ENCODE peak calls at places on chromosomes 13 and 19, in four cellular contexts. N is H1, E is HepG2, R is GM12878. V is an unnamed sample.

GRCh38 chr19:1245884-1246816 is 2.2 kb upstream of the MIDN start:
- DNase-seq in N (no peak), R (no peak), E (peak), V (no peak)

GRCh38 chr19:53007200-53008054 is 6.3 kb upstream of the ERVV-1 start:
- DNase-seq in E (no peak), N (no peak), R (no peak), V (peak)

GRCh38 chr13:42574435-42575311 is 721 bp downstream of the TNFSF11 start:
- DNase-seq in N (no peak), R (no peak), E (no peak), V (no peak)

GRCh38 chr13:50250403-50250802 is 235.2 kb downstream of the KCNRG start:
- DNase-seq in R (no peak), N (no peak), E (no peak), V (no peak)

GRCh38 chr19:55368701-55369563 is 1.3 kb downstream of the IL11 start:
- DNase-seq in N (no peak), R (no peak), E (no peak), V (peak)

GRCh38 chr13:111482126-111482525 is 161.7 kb downstream of the TEX29 start:
- DNase-seq in E (no peak), R (no peak), N (no peak), V (no peak)

GRCh38 chr13:37127706-37128241 is 22.3 kb upstream of the CSNK1A1L start:
- DNase-seq in N (no peak), E (no peak), R (no peak), V (no peak)

GRCh38 chr13:51420681-51421476 is 32.0 kb downstream of the INTS6 start:
- DNase-seq in R (no peak), N (no peak), E (no peak), V (no peak)

GRCh38 chr19:50794074-50794777 is 4.0 kb downstream of the ACP4 start:
- DNase-seq in R (no peak), N (peak), E (no peak), V (peak)

GRCh38 chr19:12676384-12676792 is 5.3 kb downstream of the DHPS start:
- DNase-seq in R (no peak), E (peak), N (peak), V (peak)

GRCh38 chr13:51618626-51619025 is 34.4 kb downstream of the WDFY2 start:
- DNase-seq in R (no peak), E (no peak), N (no peak), V (no peak)

GRCh38 chr13:106393776-106394175 is 141.7 kb downstream of the EFNB2 start:
- DNase-seq in N (no peak), R (no peak), E (no peak), V (no peak)

GRCh38 chr19:2532252-2533071 is 56.5 kb downstream of the GADD45B start:
- DNase-seq in N (no peak), R (no peak), E (no peak), V (no peak)

GRCh38 chr13:73715910-73716257 is 418.3 kb downstream of the KLF12 start:
- DNase-seq in E (no peak), N (no peak), R (no peak), V (no peak)

GRCh38 chr19:13953021-13953531 is 767 bp downstream of the DCAF15 start:
- DNase-seq in E (no peak), R (no peak), N (no peak), V (peak)

GRCh38 chr13:111476197-111476596 is 155.8 kb downstream of the TEX29 start:
- DNase-seq in R (no peak), N (peak), E (no peak), V (no peak)

GRCh38 chr13:114161644-114162532 is 17.2 kb upstream of the CFAP97D2 start:
- DNase-seq in N (no peak), E (peak), R (no peak), V (no peak)

GRCh38 chr19:14369399-14370168 is 11.7 kb upstream of the ADGRE5 start:
- DNase-seq in E (no peak), R (no peak), N (no peak), V (peak)

GRCh38 chr19:9917322-9917721 is 19.0 kb downstream of the OLFM2 start:
- DNase-seq in R (no peak), E (peak), N (no peak), V (peak)

GRCh38 chr13:27194895-27195764 is 23.5 kb upstream of the USP12 start:
- DNase-seq in E (no peak), R (no peak), N (no peak), V (peak)

GRCh38 chr19:31232871-31233270 is 116.4 kb downstream of the TSHZ3 start:
- DNase-seq in R (no peak), E (no peak), N (no peak), V (no peak)

GRCh38 chr13:99265823-99266426 is 7.7 kb upstream of the GPR18 start:
- DNase-seq in E (peak), N (no peak), R (no peak), V (peak)

GRCh38 chr19:53463263-53463662 is 4.3 kb upstream of the ZNF813 start:
- DNase-seq in N (peak), R (no peak), E (no peak), V (peak)

GRCh38 chr19:54674021-54674617 is 11.3 kb downstream of the LILRB4 start:
- DNase-seq in R (no peak), N (no peak), E (peak), V (peak)

GRCh38 chr19:53977991-53978731 is 13.3 kb upstream of the CACNG6 start:
- DNase-seq in R (no peak), E (no peak), N (peak), V (peak)

GRCh38 chr13:34943675-34944634 is 1.9 kb downstream of the NBEA start:
- DNase-seq in R (no peak), E (no peak), N (no peak), V (no peak)

GRCh38 chr13:37418490-37418889 is 180.1 kb downstream of the POSTN start:
- DNase-seq in E (no peak), R (no peak), N (no peak), V (no peak)

GRCh38 chr19:55460670-55461258 is 678 bp downstream of the ISOC2 start:
- DNase-seq in R (no peak), N (peak), E (peak), V (peak)

GRCh38 chr13:33016414-33017409 is at the start of gene KL:
- DNase-seq in N (peak), E (no peak), R (no peak), V (no peak)

GRCh38 chr19:14582894-14583340 is at the start of gene CLEC17A:
- DNase-seq in R (peak), E (no peak), N (no peak), V (no peak)

GRCh38 chr13:45582533-45583076 is 32.9 kb downstream of the ERICH6B start:
- DNase-seq in N (no peak), E (no peak), R (no peak), V (no peak)

GRCh38 chr13:45587897-45588296 is 27.6 kb downstream of the ERICH6B start:
- DNase-seq in N (no peak), R (no peak), E (no peak), V (no peak)

DNA sequence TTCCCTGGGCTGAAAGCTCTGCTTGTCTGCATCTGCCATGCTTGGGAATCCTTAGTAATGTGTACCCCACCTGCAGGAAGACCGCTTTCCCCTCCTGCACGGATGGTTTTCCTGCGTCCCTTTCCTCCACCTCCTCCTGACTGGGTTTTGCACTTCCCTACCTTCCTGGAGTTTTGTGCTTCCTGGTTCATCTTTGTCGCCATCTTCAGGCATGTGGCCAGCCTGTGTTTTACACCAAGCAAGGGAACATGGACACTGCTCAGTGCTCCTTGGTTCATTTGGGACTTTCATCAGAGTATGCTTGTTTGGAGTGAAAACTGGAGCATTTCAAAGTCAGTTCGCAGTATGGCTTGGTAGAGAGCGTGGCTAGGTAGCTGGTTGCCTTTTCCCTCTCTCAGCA is 30.7 kb downstream of the ERICH6B start:
- DNase-seq in N (no peak), E (peak), R (no peak), V (peak)
- TF ChIP-seq BRCA1 in N (no peak), E (no peak), R (no peak), V (no peak)

GRCh38 chr13:71867101-71867814 is at the start of gene DACH1:
- DNase-seq in N (peak), E (peak), R (no peak), V (peak)

GRCh38 chr13:71864981-71865857 is 1.8 kb downstream of the DACH1 start:
- DNase-seq in R (no peak), N (peak), E (no peak), V (no peak)

GRCh38 chr13:71865858-71866172 is 1.2 kb downstream of the DACH1 start:
- DNase-seq in R (no peak), N (no peak), E (no peak), V (no peak)

GRCh38 chr13:71864094-71864980 is 2.7 kb downstream of the DACH1 start:
- DNase-seq in N (peak), E (no peak), R (no peak), V (peak)

DNA sequence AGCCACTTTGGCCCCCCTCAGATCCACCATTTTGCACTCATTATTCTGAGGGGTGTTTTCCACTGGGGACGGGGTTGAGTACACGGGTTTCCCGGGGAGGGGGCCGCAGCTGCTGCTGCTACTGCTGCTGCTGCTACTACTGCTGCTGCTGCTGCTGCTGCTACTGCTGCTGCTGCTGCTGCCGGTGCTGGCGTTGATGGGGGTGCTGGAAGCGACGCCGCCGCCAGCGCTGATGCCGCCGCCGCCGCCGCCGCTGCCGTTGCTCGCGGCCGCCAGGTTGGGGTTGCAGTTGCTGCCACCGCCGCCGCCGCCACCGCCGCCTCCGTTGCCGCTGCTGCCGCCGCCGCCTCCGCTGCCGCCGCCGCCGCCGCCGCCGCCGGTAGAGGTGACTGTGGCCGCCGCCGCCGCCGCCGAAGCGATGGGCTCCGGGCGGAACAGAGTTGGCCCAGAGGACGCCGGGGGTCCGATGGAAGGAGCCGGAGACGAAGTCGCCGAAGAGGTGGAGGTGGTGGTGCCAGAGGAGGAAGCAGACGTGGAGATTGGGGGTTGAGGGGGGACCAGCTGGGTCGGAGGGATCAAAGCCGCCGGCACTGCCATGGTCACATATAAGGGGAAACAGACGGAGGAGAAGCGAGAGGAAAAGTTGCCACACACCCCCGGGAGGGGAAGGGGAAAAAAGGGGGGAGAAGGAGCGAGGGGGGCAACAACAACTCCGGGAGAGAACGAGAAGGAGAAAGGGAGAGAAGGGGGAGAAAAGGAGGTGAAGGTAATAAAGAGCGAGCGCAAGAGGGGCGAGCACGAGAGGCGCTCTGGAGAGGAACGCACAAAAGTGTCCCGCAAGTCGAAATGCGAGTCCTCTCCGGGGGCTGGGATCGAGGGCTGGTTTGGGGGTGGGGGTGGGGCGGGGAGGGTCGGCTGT is 572 bp downstream of the DACH1 start:
- DNase-seq in R (no peak), N (peak), E (no peak), V (no peak)
- TF ChIP-seq EP300 in R (no peak), N (no peak), E (no peak), V (no peak)

GRCh38 chr19:5826531-5827341 is 12.8 kb downstream of the FUT6 start:
- DNase-seq in R (no peak), N (peak), E (peak), V (no peak)

GRCh38 chr19:5829567-5830315 is 9.8 kb downstream of the FUT6 start:
- DNase-seq in R (no peak), N (no peak), E (no peak), V (no peak)

GRCh38 chr19:5827342-5827890 is 12.1 kb downstream of the FUT6 start:
- DNase-seq in N (no peak), E (no peak), R (no peak), V (no peak)

GRCh38 chr19:5827891-5828660 is 11.4 kb downstream of the FUT6 start:
- DNase-seq in N (peak), R (peak), E (peak), V (peak)

GRCh38 chr19:5828661-5829566 is 10.6 kb downstream of the FUT6 start:
- DNase-seq in E (no peak), R (no peak), N (peak), V (no peak)
- TF ChIP-seq BRCA1 in E (no peak), R (no peak), N (no peak), V (no peak)

GRCh38 chr19:11598746-11599145 is 1.5 kb downstream of the ZNF627 start:
- DNase-seq in R (no peak), N (no peak), E (no peak), V (no peak)

GRCh38 chr19:11598103-11598483 is 810 bp downstream of the ZNF627 start:
- DNase-seq in N (no peak), R (no peak), E (no peak), V (no peak)

GRCh38 chr19:11594084-11594483 is 3.2 kb upstream of the ZNF627 start:
- DNase-seq in R (no peak), E (no peak), N (no peak), V (no peak)

GRCh38 chr19:11596156-11596555 is 1.1 kb upstream of the ZNF627 start:
- DNase-seq in N (no peak), R (no peak), E (no peak), V (no peak)

DNA sequence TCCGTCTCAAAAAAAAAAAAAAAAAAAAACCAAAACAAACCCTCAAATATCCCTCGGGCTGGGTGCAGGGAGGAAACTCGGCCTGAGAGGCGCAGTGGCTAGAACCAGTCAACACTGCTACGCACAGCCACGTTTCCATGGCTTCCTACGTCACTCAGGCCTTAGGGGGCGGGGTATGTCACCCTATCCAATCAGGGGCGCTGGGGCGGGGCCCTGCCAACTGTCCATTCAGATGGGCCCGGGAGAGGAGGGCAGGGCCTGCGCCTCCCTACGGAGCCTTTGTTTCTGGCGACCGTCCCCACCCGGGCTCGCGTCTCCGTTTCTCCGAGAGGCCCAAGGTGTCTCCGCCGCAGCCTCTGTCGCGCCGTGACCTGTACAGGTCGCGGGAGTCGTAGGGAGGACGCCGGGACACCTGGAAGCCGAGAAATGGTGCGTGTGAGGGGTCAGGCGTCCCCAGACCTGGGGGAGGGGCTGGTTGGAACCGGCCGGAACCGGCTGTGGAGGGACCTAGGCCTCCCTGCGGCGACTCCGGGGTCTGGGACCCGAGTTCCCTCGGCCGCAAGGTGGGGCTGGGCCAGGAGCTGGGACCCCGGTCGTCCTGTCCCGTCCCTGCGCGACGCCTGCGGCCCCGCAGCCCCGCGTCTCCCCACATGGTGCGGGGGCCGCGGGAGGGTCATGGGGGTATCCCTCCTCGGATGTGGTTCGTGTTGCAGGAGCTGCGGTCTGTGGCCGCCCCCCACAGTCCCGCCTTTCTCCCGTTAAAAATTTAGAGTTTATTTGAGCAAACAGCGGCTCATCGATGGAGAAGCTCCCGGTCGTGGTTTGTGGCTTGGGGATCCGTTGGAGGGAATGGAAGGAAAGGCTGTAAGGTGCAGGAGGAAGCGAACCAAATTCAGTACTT is at the start of gene ZNF627:
- DNase-seq in N (peak), R (peak), E (peak), V (peak)
- TF ChIP-seq EP300 in N (no peak), R (peak), E (no peak), V (no peak)

DNA sequence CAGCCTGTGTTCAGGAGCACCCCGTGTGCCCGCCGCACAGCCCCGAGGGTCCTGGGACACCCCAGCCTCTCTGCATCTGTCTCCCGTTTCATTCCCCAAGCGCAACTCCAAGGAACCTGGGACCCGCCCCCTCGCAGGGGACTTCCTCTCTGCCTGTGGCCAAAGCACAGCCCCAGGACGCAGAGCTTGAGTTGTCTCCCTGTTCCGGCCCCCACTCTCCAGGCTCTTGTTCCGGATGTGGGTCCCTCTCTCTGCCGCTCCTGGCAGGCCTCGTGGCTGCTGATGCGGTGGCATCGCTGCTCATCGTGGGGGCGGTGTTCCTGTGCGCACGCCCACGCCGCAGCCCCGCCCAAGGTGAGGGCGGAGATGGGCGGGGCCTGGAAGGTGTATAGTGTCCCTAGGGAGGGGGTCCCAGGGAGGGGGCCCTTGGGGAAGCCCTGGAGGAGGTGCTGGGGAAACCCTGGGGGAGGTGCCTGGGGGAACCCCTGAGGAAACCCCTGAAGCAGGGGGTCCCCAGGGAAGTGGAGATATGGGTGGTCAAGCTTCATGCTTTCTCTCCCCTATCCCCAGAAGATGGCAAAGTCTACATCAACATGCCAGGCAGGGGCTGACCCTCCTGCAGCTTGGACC is 1.3 kb downstream of the HCST start:
- DNase-seq in N (peak), E (peak), R (peak), V (peak)
- TF ChIP-seq BRCA1 in N (no peak), E (no peak), R (no peak), V (no peak)

GRCh38 chr19:8815780-8816179 is 16.3 kb downstream of the ZNF558 start:
- DNase-seq in E (no peak), N (no peak), R (no peak), V (no peak)
- TF ChIP-seq EP300 in E (no peak), N (no peak), R (no peak), V (no peak)

V was measured in K562.